ENCODE peak calls at places on chromosomes 7 and 10, in six cellular contexts. One of them, this sample, is unnamed. For H3K9me3, the result is how much of the 10 kb centered on the place peaks cover.

GRCh38 chr7:130917669-130918128 is 183.7 kb upstream of the KLF14 start:
- DNase-seq in tibial artery: no peak
- DNase-seq in psoas muscle: no peak
- DNase-seq in uterus: no peak
- DNase-seq in AG04450: no peak
- DNase-seq in CD8-positive, alpha-beta memory T cell: no peak
- DNase-seq in this sample: no peak

GRCh38 chr7:116691664-116692063 is 19.7 kb downstream of the MET start:
- DNase-seq in CD8-positive, alpha-beta memory T cell: no peak
- DNase-seq in AG04450: no peak
- DNase-seq in tibial artery: no peak
- DNase-seq in psoas muscle: no peak
- DNase-seq in uterus: no peak
- DNase-seq in this sample: no peak

GRCh38 chr7:158261362-158262235 is 326.0 kb downstream of the PTPRN2 start:
- DNase-seq in psoas muscle: peak
- DNase-seq in AG04450: no peak
- DNase-seq in uterus: no peak
- DNase-seq in CD8-positive, alpha-beta memory T cell: no peak
- DNase-seq in tibial artery: no peak
- DNase-seq in this sample: no peak

GRCh38 chr7:158655931-158656441 is 48.6 kb downstream of the NCAPG2 start:
- DNase-seq in psoas muscle: no peak
- DNase-seq in CD8-positive, alpha-beta memory T cell: no peak
- DNase-seq in AG04450: no peak
- DNase-seq in uterus: no peak
- DNase-seq in tibial artery: no peak
- DNase-seq in this sample: no peak

GRCh38 chr7:85261341-85261740 is 74.5 kb upstream of the SEMA3D start:
- DNase-seq in tibial artery: no peak
- DNase-seq in uterus: no peak
- DNase-seq in psoas muscle: no peak
- DNase-seq in AG04450: no peak
- DNase-seq in CD8-positive, alpha-beta memory T cell: no peak
- DNase-seq in this sample: no peak

GRCh38 chr7:34750636-34751035 is 92.6 kb downstream of the NPSR1 start:
- DNase-seq in AG04450: no peak
- DNase-seq in tibial artery: no peak
- DNase-seq in CD8-positive, alpha-beta memory T cell: no peak
- DNase-seq in psoas muscle: no peak
- DNase-seq in uterus: no peak
- DNase-seq in this sample: no peak

GRCh38 chr7:155470686-155471638 is 13.0 kb downstream of the EN2 start:
- DNase-seq in CD8-positive, alpha-beta memory T cell: no peak
- DNase-seq in tibial artery: no peak
- DNase-seq in psoas muscle: no peak
- DNase-seq in uterus: no peak
- DNase-seq in AG04450: no peak
- DNase-seq in this sample: no peak

GRCh38 chr10:26430641-26431163 is 7.4 kb upstream of the APBB1IP start:
- DNase-seq in uterus: no peak
- DNase-seq in psoas muscle: no peak
- DNase-seq in AG04450: no peak
- DNase-seq in CD8-positive, alpha-beta memory T cell: no peak
- DNase-seq in tibial artery: no peak
- DNase-seq in this sample: no peak

GRCh38 chr7:13835442-13835841 is 154.0 kb downstream of the ETV1 start:
- DNase-seq in tibial artery: no peak
- DNase-seq in AG04450: no peak
- DNase-seq in psoas muscle: no peak
- DNase-seq in uterus: no peak
- DNase-seq in CD8-positive, alpha-beta memory T cell: no peak
- DNase-seq in this sample: no peak

GRCh38 chr7:56219017-56219416 is 102.8 kb upstream of the NUPR2 start:
- DNase-seq in psoas muscle: no peak
- DNase-seq in CD8-positive, alpha-beta memory T cell: no peak
- DNase-seq in uterus: no peak
- DNase-seq in tibial artery: no peak
- DNase-seq in AG04450: no peak
- DNase-seq in this sample: no peak
- H3K9me3 ChIP-seq in psoas muscle: under half
- H3K9me3 ChIP-seq in CD8-positive, alpha-beta memory T cell: under half
- H3K9me3 ChIP-seq in uterus: under half
- H3K9me3 ChIP-seq in tibial artery: under half
- H3K9me3 ChIP-seq in AG04450: under half
- H3K9me3 ChIP-seq in this sample: under half

DNA sequence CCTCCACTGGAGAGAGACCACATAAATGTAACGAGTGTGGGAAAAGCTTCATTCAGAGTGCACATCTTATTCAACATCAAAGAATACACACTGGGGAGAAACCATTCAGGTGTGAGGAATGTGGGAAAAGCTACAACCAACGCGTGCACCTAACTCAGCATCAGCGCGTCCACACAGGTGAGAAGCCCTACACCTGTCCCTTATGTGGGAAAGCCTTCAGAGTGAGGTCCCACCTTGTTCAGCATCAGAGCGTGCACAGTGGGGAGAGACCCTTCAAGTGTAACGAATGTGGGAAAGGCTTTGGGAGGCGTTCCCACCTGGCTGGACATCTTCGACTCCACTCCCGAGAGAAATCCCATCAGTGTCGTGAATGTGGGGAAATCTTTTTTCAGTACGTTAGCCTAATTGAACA is 20.6 kb downstream of the FAM200A start:
- DNase-seq in AG04450: no peak
- DNase-seq in tibial artery: no peak
- DNase-seq in uterus: no peak
- DNase-seq in psoas muscle: no peak
- DNase-seq in CD8-positive, alpha-beta memory T cell: no peak
- DNase-seq in this sample: no peak
- H3K9me3 ChIP-seq in AG04450: half or more
- H3K9me3 ChIP-seq in tibial artery: under half
- H3K9me3 ChIP-seq in uterus: under half
- H3K9me3 ChIP-seq in psoas muscle: half or more
- H3K9me3 ChIP-seq in CD8-positive, alpha-beta memory T cell: under half
- H3K9me3 ChIP-seq in this sample: under half

DNA sequence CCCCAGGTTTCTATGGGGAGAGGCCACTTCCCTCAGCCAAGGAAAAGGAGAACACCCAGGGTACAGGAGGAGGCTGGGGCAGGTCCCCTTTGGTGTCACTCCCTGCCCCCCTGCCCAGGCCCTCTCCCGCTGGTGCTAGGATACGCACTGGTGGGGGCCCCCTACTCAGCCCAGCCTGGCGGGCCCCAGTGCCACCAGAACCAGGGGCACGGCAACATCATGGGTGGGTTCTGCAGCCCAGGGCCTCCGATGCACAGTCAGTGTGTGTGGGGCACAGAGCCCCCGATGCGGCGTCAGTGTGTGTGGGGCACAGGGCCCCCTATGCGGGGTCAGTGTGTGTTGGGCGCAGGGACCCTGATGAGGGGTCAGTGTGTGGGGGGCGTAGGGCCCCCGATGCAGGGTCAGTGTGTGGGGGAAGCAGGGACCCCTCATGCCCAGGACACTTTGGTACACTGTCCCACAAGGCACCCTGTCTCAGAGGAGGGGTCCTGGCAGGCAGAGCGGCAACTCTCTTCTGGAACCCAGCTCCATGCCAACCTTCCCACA is 23.1 kb upstream of the ZNF735 start:
- DNase-seq in AG04450: no peak
- DNase-seq in psoas muscle: no peak
- DNase-seq in uterus: no peak
- DNase-seq in CD8-positive, alpha-beta memory T cell: no peak
- DNase-seq in tibial artery: no peak
- DNase-seq in this sample: no peak
- H3K9me3 ChIP-seq in AG04450: half or more
- H3K9me3 ChIP-seq in psoas muscle: under half
- H3K9me3 ChIP-seq in uterus: under half
- H3K9me3 ChIP-seq in CD8-positive, alpha-beta memory T cell: under half
- H3K9me3 ChIP-seq in tibial artery: under half
- H3K9me3 ChIP-seq in this sample: under half

DNA sequence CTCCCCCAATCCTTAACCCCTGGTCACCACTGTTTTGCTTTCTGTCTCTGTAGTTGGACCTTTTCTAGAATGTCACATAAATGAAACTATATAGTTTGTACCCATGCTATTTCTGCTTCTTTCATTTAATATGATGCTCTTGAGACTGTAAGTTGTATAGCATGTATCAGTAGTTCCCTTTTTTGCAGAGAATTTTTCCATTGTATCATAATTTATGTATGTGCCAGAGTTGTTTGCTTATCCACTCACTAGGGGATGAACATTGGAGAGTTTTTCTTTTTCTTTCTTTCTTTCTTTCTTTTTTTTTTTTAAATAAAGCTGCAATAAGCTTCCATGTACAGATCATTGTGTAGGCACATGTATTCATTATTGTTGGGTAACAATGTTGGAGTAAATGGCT is 544.8 kb downstream of the CNTNAP2 start:
- DNase-seq in psoas muscle: no peak
- DNase-seq in uterus: no peak
- DNase-seq in CD8-positive, alpha-beta memory T cell: no peak
- DNase-seq in tibial artery: no peak
- DNase-seq in AG04450: no peak
- DNase-seq in this sample: no peak
- H3K9me3 ChIP-seq in psoas muscle: under half
- H3K9me3 ChIP-seq in uterus: under half
- H3K9me3 ChIP-seq in CD8-positive, alpha-beta memory T cell: under half
- H3K9me3 ChIP-seq in tibial artery: under half
- H3K9me3 ChIP-seq in AG04450: under half
- H3K9me3 ChIP-seq in this sample: under half

GRCh38 chr7:98091523-98091922 is 15.1 kb upstream of the LMTK2 start:
- DNase-seq in tibial artery: no peak
- DNase-seq in uterus: no peak
- DNase-seq in CD8-positive, alpha-beta memory T cell: no peak
- DNase-seq in psoas muscle: no peak
- DNase-seq in AG04450: no peak
- DNase-seq in this sample: no peak

GRCh38 chr7:98100088-98100487 is 6.6 kb upstream of the LMTK2 start:
- DNase-seq in uterus: no peak
- DNase-seq in psoas muscle: no peak
- DNase-seq in CD8-positive, alpha-beta memory T cell: no peak
- DNase-seq in AG04450: no peak
- DNase-seq in tibial artery: no peak
- DNase-seq in this sample: no peak

GRCh38 chr7:98102170-98102569 is 4.5 kb upstream of the LMTK2 start:
- DNase-seq in CD8-positive, alpha-beta memory T cell: no peak
- DNase-seq in psoas muscle: no peak
- DNase-seq in AG04450: no peak
- DNase-seq in tibial artery: no peak
- DNase-seq in uterus: no peak
- DNase-seq in this sample: no peak

DNA sequence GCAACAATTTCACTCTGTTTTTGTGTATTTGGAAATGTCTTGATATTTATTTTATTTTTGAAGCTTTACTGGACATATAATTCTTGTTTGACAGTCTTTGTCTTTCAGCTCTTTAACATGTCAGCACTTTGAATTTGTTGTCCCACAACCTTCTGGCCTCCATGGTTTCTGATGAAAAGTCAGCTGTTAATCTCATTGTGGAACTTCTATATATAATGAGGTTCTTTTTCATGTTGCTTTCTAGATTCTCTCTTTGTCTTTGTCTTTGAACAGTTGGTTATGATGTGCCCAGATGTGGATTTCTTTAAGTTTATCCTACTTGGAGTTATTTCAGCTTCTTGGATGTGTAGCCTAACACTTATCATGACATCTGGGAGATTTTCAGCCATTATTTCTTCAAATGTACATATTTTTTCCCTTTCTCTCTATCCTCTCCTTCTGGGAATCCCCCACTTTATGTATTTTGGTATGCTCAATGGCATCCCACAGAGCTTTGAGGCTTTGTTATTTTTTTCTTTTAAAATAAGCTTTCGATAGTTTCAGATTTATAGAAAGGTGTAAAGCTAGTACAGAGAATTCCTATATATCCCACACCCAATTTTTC is 9.5 kb upstream of the LMTK2 start:
- DNase-seq in AG04450: no peak
- DNase-seq in CD8-positive, alpha-beta memory T cell: no peak
- DNase-seq in psoas muscle: no peak
- DNase-seq in tibial artery: no peak
- DNase-seq in uterus: no peak
- DNase-seq in this sample: no peak
- H3K9me3 ChIP-seq in AG04450: under half
- H3K9me3 ChIP-seq in CD8-positive, alpha-beta memory T cell: under half
- H3K9me3 ChIP-seq in psoas muscle: under half
- H3K9me3 ChIP-seq in tibial artery: under half
- H3K9me3 ChIP-seq in uterus: under half
- H3K9me3 ChIP-seq in this sample: under half

GRCh38 chr7:25858200-25858561 is 293.8 kb upstream of the NFE2L3 start:
- DNase-seq in uterus: no peak
- DNase-seq in AG04450: no peak
- DNase-seq in CD8-positive, alpha-beta memory T cell: no peak
- DNase-seq in tibial artery: no peak
- DNase-seq in psoas muscle: no peak
- DNase-seq in this sample: no peak

GRCh38 chr7:25859412-25859704 is 292.6 kb upstream of the NFE2L3 start:
- DNase-seq in AG04450: no peak
- DNase-seq in psoas muscle: no peak
- DNase-seq in CD8-positive, alpha-beta memory T cell: no peak
- DNase-seq in tibial artery: no peak
- DNase-seq in uterus: no peak
- DNase-seq in this sample: no peak

GRCh38 chr7:25856056-25856780 is 295.8 kb upstream of the NFE2L3 start:
- DNase-seq in psoas muscle: no peak
- DNase-seq in uterus: peak
- DNase-seq in CD8-positive, alpha-beta memory T cell: no peak
- DNase-seq in tibial artery: peak
- DNase-seq in AG04450: no peak
- DNase-seq in this sample: no peak

GRCh38 chr7:25858562-25859411 is 293.2 kb upstream of the NFE2L3 start:
- DNase-seq in uterus: no peak
- DNase-seq in CD8-positive, alpha-beta memory T cell: no peak
- DNase-seq in AG04450: no peak
- DNase-seq in tibial artery: no peak
- DNase-seq in psoas muscle: no peak
- DNase-seq in this sample: no peak

DNA sequence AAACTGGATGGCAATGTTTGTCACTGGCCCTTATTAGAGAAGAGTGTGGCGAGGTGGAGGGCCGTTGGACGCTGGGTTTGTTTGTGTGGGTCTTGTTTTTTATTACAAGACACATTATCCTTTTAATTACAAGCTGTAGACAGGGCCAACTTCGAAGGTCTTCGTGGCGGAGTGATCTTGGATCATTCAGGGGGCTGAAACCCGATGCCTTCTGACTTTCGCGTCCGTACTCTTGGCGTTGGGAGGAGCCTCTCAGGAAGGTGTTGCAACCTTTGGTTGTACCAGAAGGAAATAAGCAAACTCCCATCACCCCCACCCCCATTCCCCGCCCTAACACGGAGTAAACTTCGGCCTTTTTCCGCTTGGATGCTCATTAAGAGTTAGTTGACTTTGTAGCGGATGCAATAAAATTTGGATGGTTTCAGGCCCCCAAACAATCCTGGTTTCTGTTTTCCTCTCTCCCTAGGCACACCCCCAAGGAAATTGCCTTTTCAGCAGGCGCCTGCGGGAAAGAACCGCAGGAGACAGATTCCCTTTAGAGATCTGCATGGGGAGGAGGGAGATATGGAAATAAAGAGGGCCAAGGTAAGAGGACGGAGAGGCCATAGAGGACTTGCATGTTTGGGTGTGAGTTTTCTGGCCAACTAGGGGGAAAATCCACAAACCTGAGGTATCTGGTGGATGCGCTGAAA is 294.5 kb upstream of the NFE2L3 start:
- DNase-seq in uterus: peak
- DNase-seq in CD8-positive, alpha-beta memory T cell: no peak
- DNase-seq in psoas muscle: peak
- DNase-seq in AG04450: no peak
- DNase-seq in tibial artery: no peak
- DNase-seq in this sample: no peak
- H3K9me3 ChIP-seq in uterus: under half
- H3K9me3 ChIP-seq in CD8-positive, alpha-beta memory T cell: under half
- H3K9me3 ChIP-seq in psoas muscle: under half
- H3K9me3 ChIP-seq in AG04450: under half
- H3K9me3 ChIP-seq in tibial artery: under half
- H3K9me3 ChIP-seq in this sample: under half

GRCh38 chr10:646118-646524 is 43.3 kb downstream of the DIP2C start:
- DNase-seq in CD8-positive, alpha-beta memory T cell: no peak
- DNase-seq in uterus: no peak
- DNase-seq in tibial artery: no peak
- DNase-seq in psoas muscle: no peak
- DNase-seq in AG04450: no peak
- DNase-seq in this sample: no peak
- H3K9me3 ChIP-seq in CD8-positive, alpha-beta memory T cell: under half
- H3K9me3 ChIP-seq in uterus: under half
- H3K9me3 ChIP-seq in tibial artery: under half
- H3K9me3 ChIP-seq in psoas muscle: under half
- H3K9me3 ChIP-seq in AG04450: under half
- H3K9me3 ChIP-seq in this sample: under half